ENCODE peak calls at places on chromosomes 7 and 10, in four cellular contexts. Y is pancreas, U is WERI-Rb-1, C is GM10248. R is an unnamed sample.

GRCh38 chr7:103547451-103548284 is 101.7 kb upstream of the SLC26A5 start:
- DNase-seq in Y (no peak), U (no peak), C (no peak), R (no peak)

GRCh38 chr7:158415316-158415715 is 172.3 kb downstream of the PTPRN2 start:
- DNase-seq in Y (no peak), U (no peak), C (no peak), R (no peak)

GRCh38 chr10:78314651-78315050 is 281.0 kb downstream of the RPS24 start:
- DNase-seq in Y (no peak), U (no peak), C (no peak), R (no peak)

GRCh38 chr7:151304856-151305255 is 36.8 kb upstream of the NUB1 start:
- DNase-seq in Y (no peak), U (no peak), C (peak), R (peak)

GRCh38 chr7:27302590-27302989 is 60.0 kb downstream of the EVX1 start:
- DNase-seq in Y (no peak), U (no peak), C (no peak), R (no peak)

GRCh38 chr7:82441916-82442478 is 1.6 kb downstream of the CACNA2D1 start:
- DNase-seq in Y (no peak), U (no peak), C (no peak), R (no peak)

GRCh38 chr10:13894412-13895093 is 307.8 kb downstream of the PRPF18 start:
- DNase-seq in Y (no peak), U (no peak), C (no peak), R (no peak)

GRCh38 chr10:122459586-122460273 is 1.6 kb upstream of the HTRA1 start:
- DNase-seq in Y (no peak), U (no peak), C (no peak), R (no peak)

GRCh38 chr10:58868736-58869435 is 307.6 kb upstream of the PHYHIPL start:
- DNase-seq in Y (no peak), U (no peak), C (no peak), R (no peak)

GRCh38 chr10:6499974-6500373 is 80.1 kb downstream of the PRKCQ start:
- DNase-seq in Y (no peak), U (no peak), C (no peak), R (no peak)

GRCh38 chr7:39127058-39127457 is 149.3 kb downstream of the POU6F2 start:
- DNase-seq in Y (no peak), U (no peak), C (no peak), R (no peak)

GRCh38 chr10:80408198-80409085 is at the start of gene PRXL2A:
- DNase-seq in Y (peak), U (peak), C (peak), R (peak)

GRCh38 chr10:95881316-95881715 is 26.5 kb upstream of the CC2D2B start:
- DNase-seq in Y (no peak), U (no peak), C (no peak), R (no peak)

GRCh38 chr7:49172639-49173038 is 248.3 kb downstream of the CDC14C start:
- DNase-seq in Y (no peak), U (no peak), C (no peak), R (no peak)

GRCh38 chr7:108311446-108312168 is 144.6 kb downstream of the NRCAM start:
- DNase-seq in Y (no peak), U (no peak), C (peak), R (no peak)

GRCh38 chr10:87895430-87895829 is 32.0 kb downstream of the PTEN start:
- DNase-seq in Y (no peak), U (no peak), C (no peak), R (no peak)

GRCh38 chr7:139231513-139232376 is 708 bp downstream of the UBN2 start:
- DNase-seq in Y (peak), U (peak), C (peak), R (peak)

GRCh38 chr7:31814187-31814586 is 127.2 kb downstream of the PPP1R17 start:
- DNase-seq in Y (no peak), U (peak), C (no peak), R (peak)

GRCh38 chr7:43462836-43463235 is 120.1 kb upstream of the STK17A start:
- DNase-seq in Y (no peak), U (no peak), C (no peak), R (no peak)

GRCh38 chr10:79403441-79404230 is 41.8 kb downstream of the ZCCHC24 start:
- DNase-seq in Y (no peak), U (no peak), C (no peak), R (peak)

GRCh38 chr7:127252736-127253288 is at the start of gene GRM8:
- DNase-seq in Y (peak), U (peak), C (peak), R (peak)

GRCh38 chr10:113425596-113425995 is 127.3 kb upstream of the HABP2 start:
- DNase-seq in Y (no peak), U (no peak), C (no peak), R (no peak)

GRCh38 chr7:72924417-72924747 is 513 bp upstream of the POM121 start:
- DNase-seq in Y (no peak), U (no peak), C (no peak), R (no peak)

DNA sequence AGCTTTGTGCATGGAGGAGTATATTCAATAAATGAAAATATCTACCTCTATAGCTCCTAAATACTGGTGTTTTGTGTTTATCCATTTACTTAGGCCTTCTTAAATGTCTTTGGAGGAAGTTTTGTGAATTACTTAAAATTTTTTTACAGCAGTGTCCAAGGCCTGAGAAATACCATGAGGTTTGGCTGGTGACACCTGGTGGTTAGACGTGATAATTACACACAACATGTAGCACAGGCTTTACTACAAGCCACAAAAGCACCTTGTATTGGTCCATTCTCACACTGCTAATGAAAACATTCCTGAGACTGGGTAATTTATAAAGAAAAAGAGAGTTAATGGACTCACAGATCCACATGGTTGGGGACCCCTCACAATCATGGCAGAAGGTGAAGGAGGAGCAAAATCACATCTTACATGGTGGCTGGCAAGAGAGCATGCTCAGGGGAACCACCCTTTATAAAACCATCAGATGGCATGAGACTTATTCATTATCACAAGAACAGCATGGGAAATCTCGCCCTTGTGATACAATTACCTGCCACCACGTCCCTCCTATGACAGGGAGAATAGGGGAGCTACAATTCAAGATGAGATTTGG is 20.6 kb downstream of the HYAL4 start:
- DNase-seq in Y (peak), U (peak), C (peak), R (peak)
- TF ChIP-seq CTCF in Y (peak), U (peak), C (peak), R (peak)

GRCh38 chr7:55144333-55144954 is 125.6 kb downstream of the EGFR start:
- DNase-seq in Y (no peak), U (peak), C (no peak), R (no peak)
- TF ChIP-seq CTCF in Y (no peak), U (peak), C (no peak), R (peak)

GRCh38 chr7:8724080-8724718 is 290.8 kb downstream of the NXPH1 start:
- DNase-seq in Y (peak), U (peak), C (peak), R (peak)
- TF ChIP-seq CTCF in Y (peak), U (peak), C (peak), R (peak)

GRCh38 chr10:44306762-44307161 is 78.1 kb downstream of the CXCL12 start:
- DNase-seq in Y (no peak), U (no peak), C (no peak), R (no peak)
- TF ChIP-seq CTCF in Y (no peak), U (peak), C (no peak), R (no peak)

GRCh38 chr7:101943306-101943705 is 125.9 kb downstream of the CUX1 start:
- DNase-seq in Y (no peak), U (no peak), C (no peak), R (no peak)

GRCh38 chr7:101940151-101940550 is 122.7 kb downstream of the CUX1 start:
- DNase-seq in Y (no peak), U (no peak), C (no peak), R (no peak)

GRCh38 chr7:101942603-101943210 is 125.3 kb downstream of the CUX1 start:
- DNase-seq in Y (no peak), U (no peak), C (no peak), R (no peak)

GRCh38 chr7:101940830-101941229 is 123.4 kb downstream of the CUX1 start:
- DNase-seq in Y (no peak), U (no peak), C (no peak), R (peak)

GRCh38 chr7:101941481-101942383 is 124.3 kb downstream of the CUX1 start:
- DNase-seq in Y (peak), U (no peak), C (no peak), R (no peak)
- TF ChIP-seq CTCF in Y (no peak), U (no peak), C (no peak), R (no peak)

GRCh38 chr10:43885252-43885651 is 236.6 kb upstream of the ZNF32 start:
- DNase-seq in Y (no peak), U (no peak), C (no peak), R (no peak)

GRCh38 chr10:43888551-43888950 is 239.9 kb upstream of the ZNF32 start:
- DNase-seq in Y (no peak), U (no peak), C (no peak), R (no peak)

GRCh38 chr10:43881657-43882056 is 233.0 kb upstream of the ZNF32 start:
- DNase-seq in Y (no peak), U (no peak), C (no peak), R (no peak)

GRCh38 chr10:43884516-43885105 is 235.9 kb upstream of the ZNF32 start:
- DNase-seq in Y (no peak), U (no peak), C (no peak), R (no peak)

GRCh38 chr10:43885842-43886241 is 237.2 kb upstream of the ZNF32 start:
- DNase-seq in Y (peak), U (no peak), C (no peak), R (no peak)
- TF ChIP-seq CTCF in Y (no peak), U (peak), C (peak), R (no peak)

GRCh38 chr10:33065111-33065510 is 107.1 kb upstream of the ITGB1 start:
- DNase-seq in Y (no peak), U (no peak), C (no peak), R (no peak)

GRCh38 chr10:33064706-33065105 is 106.7 kb upstream of the ITGB1 start:
- DNase-seq in Y (no peak), U (no peak), C (no peak), R (no peak)

GRCh38 chr10:33067481-33067880 is 109.5 kb upstream of the ITGB1 start:
- DNase-seq in Y (no peak), U (no peak), C (no peak), R (no peak)

GRCh38 chr10:33067917-33068316 is 109.9 kb upstream of the ITGB1 start:
- DNase-seq in Y (no peak), U (no peak), C (no peak), R (no peak)

GRCh38 chr10:33066558-33067236 is 108.7 kb upstream of the ITGB1 start:
- DNase-seq in Y (no peak), U (no peak), C (no peak), R (no peak)
- TF ChIP-seq CTCF in Y (no peak), U (peak), C (no peak), R (no peak)

GRCh38 chr7:30285067-30285530 is 702 bp downstream of the ZNRF2 start:
- DNase-seq in Y (peak), U (no peak), C (peak), R (peak)

GRCh38 chr7:30282735-30283134 is 1.7 kb upstream of the ZNRF2 start:
- DNase-seq in Y (no peak), U (no peak), C (no peak), R (no peak)

GRCh38 chr7:30285531-30286284 is 1.3 kb downstream of the ZNRF2 start:
- DNase-seq in Y (peak), U (no peak), C (peak), R (peak)

GRCh38 chr7:30286749-30287148 is 2.4 kb downstream of the ZNRF2 start:
- DNase-seq in Y (no peak), U (no peak), C (no peak), R (no peak)

DNA sequence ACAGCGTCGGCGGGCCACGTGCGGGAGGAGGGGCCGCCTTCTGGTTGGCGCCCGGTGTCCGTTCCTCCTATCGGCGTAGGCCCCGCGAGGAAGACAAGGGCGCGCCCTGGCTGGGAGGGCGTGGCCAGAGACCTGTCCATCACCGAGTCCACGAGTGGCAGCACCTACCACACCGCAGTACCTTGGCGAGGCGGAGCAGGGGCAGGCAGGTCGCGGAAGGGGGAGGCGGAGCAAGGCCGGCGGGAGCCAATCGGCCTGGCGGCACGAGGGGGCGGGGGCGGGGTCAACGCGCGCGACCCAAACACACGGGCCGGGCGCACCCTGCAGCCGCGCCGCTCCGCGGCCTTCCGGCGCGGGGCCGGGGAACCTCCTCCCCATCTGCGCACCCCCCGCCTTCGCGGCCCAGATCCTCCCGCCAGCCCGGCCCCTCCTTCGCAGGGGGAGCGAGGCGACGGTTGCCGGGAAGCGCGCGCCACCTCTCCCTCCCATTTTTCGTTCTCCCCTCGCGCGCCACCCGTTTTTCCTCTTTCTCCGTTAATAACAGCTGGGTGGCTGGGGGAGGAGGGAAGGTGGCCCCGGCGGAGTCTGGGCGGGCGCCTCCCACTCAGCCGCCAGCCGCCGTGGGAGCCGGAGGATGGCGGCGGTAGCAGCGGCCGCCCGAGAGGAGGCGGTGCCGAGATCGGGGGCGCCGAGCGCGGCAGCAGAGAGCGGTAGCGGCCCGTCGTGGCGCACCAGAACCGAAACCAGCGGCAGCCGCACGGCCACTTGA is at the start of gene ZNRF2:
- DNase-seq in Y (peak), U (peak), C (peak), R (peak)
- TF ChIP-seq CTCF in Y (peak), U (peak), C (peak), R (no peak)

GRCh38 chr10:103350522-103351260 is at the start of gene PCGF6:
- DNase-seq in Y (peak), U (peak), C (peak), R (peak)
- TF ChIP-seq CTCF in Y (no peak), U (peak), C (no peak), R (no peak)

R was measured in endothelial cell.